ENCODE peak calls at places on chromosomes 16 and 17, in seven cellular contexts. One of them, this sample, is unnamed.

GRCh38 chr17:45946841-45947256 is 52.2 kb upstream of the STH start:
- DNase-seq in stimulated activated CD4-positive, alpha-beta T cell treated with anti-CD3 and anti-CD28 coated beads, Interleukin-15, amount 100 ng/mL, for 24 hours: no peak
- DNase-seq in CD4-positive, alpha-beta memory T cell: no peak
- DNase-seq in CD8-positive, alpha-beta T cell: no peak
- DNase-seq in D721Med: no peak
- DNase-seq in HEK293T: no peak
- DNase-seq in thoracic aorta: no peak
- DNase-seq in this sample: no peak

GRCh38 chr17:50219345-50219744 is 17.9 kb upstream of the COL1A1 start:
- DNase-seq in stimulated activated CD4-positive, alpha-beta T cell treated with anti-CD3 and anti-CD28 coated beads, Interleukin-15, amount 100 ng/mL, for 24 hours: no peak
- DNase-seq in CD4-positive, alpha-beta memory T cell: no peak
- DNase-seq in CD8-positive, alpha-beta T cell: no peak
- DNase-seq in D721Med: no peak
- DNase-seq in HEK293T: no peak
- DNase-seq in thoracic aorta: no peak
- DNase-seq in this sample: no peak

GRCh38 chr16:84278968-84279367 is 15.7 kb upstream of the WFDC1 start:
- DNase-seq in stimulated activated CD4-positive, alpha-beta T cell treated with anti-CD3 and anti-CD28 coated beads, Interleukin-15, amount 100 ng/mL, for 24 hours: no peak
- DNase-seq in CD4-positive, alpha-beta memory T cell: no peak
- DNase-seq in CD8-positive, alpha-beta T cell: no peak
- DNase-seq in D721Med: no peak
- DNase-seq in HEK293T: no peak
- DNase-seq in thoracic aorta: no peak
- DNase-seq in this sample: no peak

GRCh38 chr17:64291268-64291851 is 28.3 kb upstream of the TEX2 start:
- DNase-seq in stimulated activated CD4-positive, alpha-beta T cell treated with anti-CD3 and anti-CD28 coated beads, Interleukin-15, amount 100 ng/mL, for 24 hours: peak
- DNase-seq in CD4-positive, alpha-beta memory T cell: no peak
- DNase-seq in CD8-positive, alpha-beta T cell: no peak
- DNase-seq in D721Med: no peak
- DNase-seq in HEK293T: peak
- DNase-seq in thoracic aorta: no peak
- DNase-seq in this sample: no peak

GRCh38 chr16:77223184-77223583 is 24.0 kb downstream of the SYCE1L start:
- DNase-seq in stimulated activated CD4-positive, alpha-beta T cell treated with anti-CD3 and anti-CD28 coated beads, Interleukin-15, amount 100 ng/mL, for 24 hours: peak
- DNase-seq in CD4-positive, alpha-beta memory T cell: no peak
- DNase-seq in CD8-positive, alpha-beta T cell: no peak
- DNase-seq in D721Med: no peak
- DNase-seq in HEK293T: peak
- DNase-seq in thoracic aorta: no peak
- DNase-seq in this sample: no peak

GRCh38 chr17:8066841-8067775 is 20.4 kb downstream of the ALOX12B start:
- DNase-seq in stimulated activated CD4-positive, alpha-beta T cell treated with anti-CD3 and anti-CD28 coated beads, Interleukin-15, amount 100 ng/mL, for 24 hours: no peak
- DNase-seq in CD4-positive, alpha-beta memory T cell: no peak
- DNase-seq in CD8-positive, alpha-beta T cell: no peak
- DNase-seq in D721Med: no peak
- DNase-seq in HEK293T: no peak
- DNase-seq in thoracic aorta: no peak
- DNase-seq in this sample: no peak

GRCh38 chr17:40095356-40095943 is 4.9 kb downstream of the NR1D1 start:
- DNase-seq in stimulated activated CD4-positive, alpha-beta T cell treated with anti-CD3 and anti-CD28 coated beads, Interleukin-15, amount 100 ng/mL, for 24 hours: no peak
- DNase-seq in CD4-positive, alpha-beta memory T cell: no peak
- DNase-seq in CD8-positive, alpha-beta T cell: no peak
- DNase-seq in D721Med: no peak
- DNase-seq in HEK293T: no peak
- DNase-seq in thoracic aorta: no peak
- DNase-seq in this sample: no peak

GRCh38 chr16:366476-366875 is 3.9 kb downstream of the MRPL28 start:
- DNase-seq in stimulated activated CD4-positive, alpha-beta T cell treated with anti-CD3 and anti-CD28 coated beads, Interleukin-15, amount 100 ng/mL, for 24 hours: no peak
- DNase-seq in CD4-positive, alpha-beta memory T cell: no peak
- DNase-seq in CD8-positive, alpha-beta T cell: no peak
- DNase-seq in D721Med: no peak
- DNase-seq in HEK293T: no peak
- DNase-seq in thoracic aorta: no peak
- DNase-seq in this sample: no peak

GRCh38 chr16:69513180-69513966 is 52.4 kb upstream of the NFAT5 start:
- DNase-seq in stimulated activated CD4-positive, alpha-beta T cell treated with anti-CD3 and anti-CD28 coated beads, Interleukin-15, amount 100 ng/mL, for 24 hours: no peak
- DNase-seq in CD4-positive, alpha-beta memory T cell: no peak
- DNase-seq in CD8-positive, alpha-beta T cell: no peak
- DNase-seq in D721Med: no peak
- DNase-seq in HEK293T: no peak
- DNase-seq in thoracic aorta: no peak
- DNase-seq in this sample: no peak

GRCh38 chr16:29009050-29009837 is 24.4 kb downstream of the LAT start:
- DNase-seq in stimulated activated CD4-positive, alpha-beta T cell treated with anti-CD3 and anti-CD28 coated beads, Interleukin-15, amount 100 ng/mL, for 24 hours: peak
- DNase-seq in CD4-positive, alpha-beta memory T cell: no peak
- DNase-seq in CD8-positive, alpha-beta T cell: no peak
- DNase-seq in D721Med: no peak
- DNase-seq in HEK293T: no peak
- DNase-seq in thoracic aorta: no peak
- DNase-seq in this sample: no peak

GRCh38 chr17:27389542-27390140 is 66.6 kb upstream of the KSR1 start:
- DNase-seq in stimulated activated CD4-positive, alpha-beta T cell treated with anti-CD3 and anti-CD28 coated beads, Interleukin-15, amount 100 ng/mL, for 24 hours: no peak
- DNase-seq in CD4-positive, alpha-beta memory T cell: no peak
- DNase-seq in CD8-positive, alpha-beta T cell: no peak
- DNase-seq in D721Med: no peak
- DNase-seq in HEK293T: no peak
- DNase-seq in thoracic aorta: no peak
- DNase-seq in this sample: no peak

GRCh38 chr16:68411086-68411485 is 37.2 kb downstream of the SMPD3 start:
- DNase-seq in stimulated activated CD4-positive, alpha-beta T cell treated with anti-CD3 and anti-CD28 coated beads, Interleukin-15, amount 100 ng/mL, for 24 hours: no peak
- DNase-seq in CD4-positive, alpha-beta memory T cell: no peak
- DNase-seq in CD8-positive, alpha-beta T cell: no peak
- DNase-seq in D721Med: no peak
- DNase-seq in HEK293T: no peak
- DNase-seq in thoracic aorta: no peak
- DNase-seq in this sample: no peak

GRCh38 chr16:52567193-52567592 is 20.2 kb upstream of the TOX3 start:
- DNase-seq in stimulated activated CD4-positive, alpha-beta T cell treated with anti-CD3 and anti-CD28 coated beads, Interleukin-15, amount 100 ng/mL, for 24 hours: no peak
- DNase-seq in CD4-positive, alpha-beta memory T cell: no peak
- DNase-seq in CD8-positive, alpha-beta T cell: no peak
- DNase-seq in D721Med: no peak
- DNase-seq in HEK293T: no peak
- DNase-seq in thoracic aorta: no peak
- DNase-seq in this sample: no peak

GRCh38 chr17:63099420-63099819 is 133.4 kb downstream of the TANC2 start:
- DNase-seq in stimulated activated CD4-positive, alpha-beta T cell treated with anti-CD3 and anti-CD28 coated beads, Interleukin-15, amount 100 ng/mL, for 24 hours: no peak
- DNase-seq in CD4-positive, alpha-beta memory T cell: no peak
- DNase-seq in CD8-positive, alpha-beta T cell: no peak
- DNase-seq in D721Med: no peak
- DNase-seq in HEK293T: no peak
- DNase-seq in thoracic aorta: no peak
- DNase-seq in this sample: no peak

GRCh38 chr17:45299311-45299710 is 17.5 kb downstream of the MAP3K14 start:
- DNase-seq in stimulated activated CD4-positive, alpha-beta T cell treated with anti-CD3 and anti-CD28 coated beads, Interleukin-15, amount 100 ng/mL, for 24 hours: no peak
- DNase-seq in CD4-positive, alpha-beta memory T cell: no peak
- DNase-seq in CD8-positive, alpha-beta T cell: no peak
- DNase-seq in D721Med: no peak
- DNase-seq in HEK293T: no peak
- DNase-seq in thoracic aorta: no peak
- DNase-seq in this sample: no peak

GRCh38 chr17:37676115-37676925 is 33.1 kb upstream of the DDX52 start:
- DNase-seq in stimulated activated CD4-positive, alpha-beta T cell treated with anti-CD3 and anti-CD28 coated beads, Interleukin-15, amount 100 ng/mL, for 24 hours: no peak
- DNase-seq in CD4-positive, alpha-beta memory T cell: no peak
- DNase-seq in CD8-positive, alpha-beta T cell: no peak
- DNase-seq in D721Med: no peak
- DNase-seq in HEK293T: no peak
- DNase-seq in thoracic aorta: no peak
- DNase-seq in this sample: no peak